ENCODE peak calls at places on chromosomes 2 and 18, in four cellular contexts. E, G, W and K are unnamed samples.
A peak's percentile ranks its signal among the peaks of the same experiment; 100 is the strongest.

GRCh38 chr2:54570925-54571694 is 115.0 kb downstream of the SPTBN1 start:
- DNase-seq in E (peak; percentile 96), G (peak; percentile 74), W (no peak), K (no peak)

GRCh38 chr2:170030040-170030439 is 147.9 kb upstream of the MYO3B start:
- DNase-seq in E (peak; percentile 23), G (no peak), W (no peak), K (no peak)

GRCh38 chr2:17869128-17869527 is 9.3 kb upstream of the KCNS3 start:
- DNase-seq in E (no peak), G (no peak), W (no peak), K (no peak)

GRCh38 chr2:68870215-68870614 is 982 bp downstream of the BMP10 start:
- DNase-seq in E (peak; percentile 64), G (no peak), W (no peak), K (no peak)

GRCh38 chr18:43276471-43276870 is 819 bp downstream of the SYT4 start:
- DNase-seq in E (no peak), G (no peak), W (no peak), K (peak; percentile 69)

GRCh38 chr2:127592761-127593227 is 53.2 kb upstream of the GPR17 start:
- DNase-seq in E (no peak), G (no peak), W (no peak), K (no peak)

GRCh38 chr2:9708683-9709538 is 78.1 kb upstream of the YWHAQ start:
- DNase-seq in E (no peak), G (no peak), W (no peak), K (no peak)

GRCh38 chr2:189407161-189407943 is 33.9 kb upstream of the WDR75 start:
- DNase-seq in E (peak; percentile 90), G (no peak), W (no peak), K (no peak)

GRCh38 chr2:199309973-199310372 is 147.8 kb downstream of the SATB2 start:
- DNase-seq in E (no peak), G (no peak), W (no peak), K (no peak)

GRCh38 chr2:115413796-115414195 is 971.4 kb downstream of the DPP10 start:
- DNase-seq in E (peak; percentile 40), G (no peak), W (no peak), K (no peak)

GRCh38 chr2:241498115-241499070 is 10.0 kb downstream of the STK25 start:
- DNase-seq in E (no peak), G (no peak), W (no peak), K (no peak)

GRCh38 chr2:75729861-75730260 is 19.1 kb upstream of the GCFC2 start:
- DNase-seq in E (no peak), G (no peak), W (no peak), K (peak; percentile 21)

GRCh38 chr18:48832961-48833700 is 117.6 kb downstream of the SMAD7 start:
- DNase-seq in E (peak; percentile 71), G (peak; percentile 82), W (no peak), K (no peak)

GRCh38 chr18:68498185-68498584 is 216.7 kb downstream of the TMX3 start:
- DNase-seq in E (no peak), G (no peak), W (no peak), K (peak; percentile 15)

GRCh38 chr2:231512222-231512621 is 18.0 kb downstream of the NMUR1 start:
- DNase-seq in E (peak; percentile 58), G (no peak), W (no peak), K (peak; percentile 90)

GRCh38 chr2:184113691-184114403 is 484.5 kb upstream of the ZNF804A start:
- DNase-seq in E (no peak), G (no peak), W (no peak), K (no peak)

GRCh38 chr18:6891788-6892187 is 162.3 kb downstream of the ARHGAP28 start:
- DNase-seq in E (peak; percentile 32), G (no peak), W (no peak), K (no peak)

GRCh38 chr2:18476484-18476883 is 84.0 kb downstream of the RDH14 start:
- DNase-seq in E (no peak), G (no peak), W (no peak), K (no peak)

GRCh38 chr2:112321375-112322320 is 46.3 kb downstream of the ZC3H6 start:
- DNase-seq in E (peak; percentile 85), G (no peak), W (no peak), K (no peak)